ENCODE peak calls at places on chromosomes 2 and 18, in six cellular contexts. Z is endothelial cell; I is DND-41; A is CD4-positive, alpha-beta T cell; Q is breast epithelium; X is fibroblast of lung. G is an unnamed sample.

GRCh38 chr2:71932027-71932779 is 215.5 kb downstream of the CYP26B1 start:
- DNase-seq in Z (no peak), I (no peak), A (no peak), Q (no peak), X (no peak), G (no peak)

GRCh38 chr2:56713161-56713676 is 529.4 kb downstream of the CCDC85A start:
- DNase-seq in Z (no peak), I (no peak), A (no peak), Q (no peak), X (no peak), G (no peak)

GRCh38 chr18:7259482-7259881 is 28.6 kb downstream of the LRRC30 start:
- DNase-seq in Z (no peak), I (no peak), A (no peak), Q (no peak), X (no peak), G (no peak)

GRCh38 chr2:47072018-47072691 is 83.0 kb downstream of the STPG4 start:
- DNase-seq in Z (no peak), I (no peak), A (no peak), Q (peak), X (peak), G (no peak)

GRCh38 chr18:33201509-33201926 is 239.0 kb downstream of the CCDC178 start:
- DNase-seq in Z (peak), I (peak), A (no peak), Q (no peak), X (peak), G (no peak)

GRCh38 chr2:189151897-189152296 is 27.7 kb downstream of the COL5A2 start:
- DNase-seq in Z (no peak), I (no peak), A (no peak), Q (no peak), X (peak), G (no peak)

GRCh38 chr2:142863485-142863921 is 14.0 kb upstream of the KYNU start:
- DNase-seq in Z (no peak), I (no peak), A (no peak), Q (no peak), X (peak), G (no peak)

GRCh38 chr2:149129433-149129832 is 90.9 kb downstream of the LYPD6B start:
- DNase-seq in Z (no peak), I (peak), A (no peak), Q (no peak), X (no peak), G (no peak)

GRCh38 chr2:181805228-181806038 is 86.1 kb upstream of the ITPRID2 start:
- DNase-seq in Z (no peak), I (no peak), A (no peak), Q (no peak), X (peak), G (no peak)

GRCh38 chr2:181810823-181811695 is 80.5 kb upstream of the ITPRID2 start:
- DNase-seq in Z (no peak), I (peak), A (no peak), Q (no peak), X (peak), G (no peak)

GRCh38 chr2:181807526-181807925 is 84.0 kb upstream of the ITPRID2 start:
- DNase-seq in Z (no peak), I (no peak), A (no peak), Q (no peak), X (no peak), G (no peak)

DNA sequence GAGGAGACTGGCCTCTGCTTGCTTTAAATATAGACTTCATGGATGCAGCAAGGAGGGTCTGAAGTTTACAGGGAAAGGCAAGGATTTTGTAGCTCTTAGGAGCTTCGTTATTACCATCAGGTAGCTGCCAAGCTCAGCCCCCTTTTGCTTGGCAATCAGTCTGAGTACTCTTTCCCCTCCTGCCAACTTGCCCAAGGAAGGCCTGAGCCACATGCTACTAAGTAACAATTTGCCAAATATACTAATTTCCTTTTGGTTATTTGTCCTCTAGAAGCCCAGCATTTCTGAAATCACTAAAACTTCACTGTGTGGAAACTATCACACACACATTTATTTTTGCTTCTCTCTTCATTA is 85.5 kb upstream of the ITPRID2 start:
- DNase-seq in Z (no peak), I (no peak), A (no peak), Q (no peak), X (no peak), G (no peak)
- TF ChIP-seq CTCF in Z (no peak), I (no peak), A (no peak), Q (no peak), X (no peak), G (no peak)

DNA sequence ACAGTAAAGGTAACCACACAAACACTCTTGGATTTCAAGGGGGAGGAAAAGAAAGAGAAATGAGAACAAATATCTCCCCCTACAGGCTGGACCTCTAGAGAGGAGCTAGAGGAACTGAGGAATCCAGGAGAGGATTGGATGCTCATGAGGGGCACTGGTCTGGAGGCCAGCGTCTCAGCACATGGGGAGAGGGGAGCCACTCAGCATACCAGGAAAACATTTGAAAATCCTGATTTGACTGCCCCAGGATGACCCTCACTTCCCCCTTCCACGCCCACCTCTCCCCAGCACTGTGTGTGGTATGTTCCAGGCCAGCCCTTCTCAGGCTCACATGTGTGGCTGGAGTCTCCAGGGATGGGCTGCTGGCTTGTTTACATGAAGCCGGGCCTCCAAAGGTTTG is 396.8 kb upstream of the ID2 start:
- DNase-seq in Z (no peak), I (no peak), A (no peak), Q (no peak), X (peak), G (no peak)
- TF ChIP-seq CTCF in Z (no peak), I (peak), A (no peak), Q (no peak), X (peak), G (no peak)

GRCh38 chr2:88307817-88308216 is 137.7 kb downstream of the THNSL2 start:
- DNase-seq in Z (peak), I (peak), A (no peak), Q (no peak), X (no peak), G (peak)
- TF ChIP-seq CTCF in Z (peak), I (peak), A (no peak), Q (no peak), X (no peak), G (peak)

DNA sequence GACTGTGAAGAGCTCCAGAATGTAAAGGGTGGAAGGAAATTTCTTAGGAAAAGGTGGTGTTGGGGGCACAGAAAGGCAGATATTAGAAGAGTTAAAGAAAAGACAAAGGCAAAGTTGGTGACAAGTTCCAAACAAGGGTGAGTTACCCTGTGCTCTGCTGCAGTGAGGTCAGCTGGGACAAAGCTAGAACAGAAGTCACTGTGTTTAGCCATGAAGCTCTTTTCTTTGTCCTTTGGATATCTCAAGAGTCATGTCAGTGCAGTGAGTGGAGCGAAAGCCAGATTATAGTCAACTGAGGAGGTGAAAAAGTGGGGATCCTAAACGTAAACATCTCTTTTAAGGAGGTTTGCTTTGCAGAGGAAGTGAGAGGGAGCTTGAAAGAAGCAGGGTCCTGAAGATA is 187.8 kb upstream of the ALPP start:
- DNase-seq in Z (no peak), I (no peak), A (no peak), Q (no peak), X (no peak), G (no peak)
- TF ChIP-seq CTCF in Z (no peak), I (no peak), A (no peak), Q (no peak), X (no peak), G (no peak)

GRCh38 chr2:70688427-70688826 is 79.6 kb downstream of the ADD2 start:
- DNase-seq in Z (no peak), I (no peak), A (no peak), Q (no peak), X (no peak), G (no peak)

GRCh38 chr2:70687461-70687795 is 80.6 kb downstream of the ADD2 start:
- DNase-seq in Z (no peak), I (no peak), A (no peak), Q (no peak), X (no peak), G (no peak)

GRCh38 chr2:70685771-70686171 is 82.2 kb downstream of the ADD2 start:
- DNase-seq in Z (no peak), I (no peak), A (no peak), Q (no peak), X (no peak), G (no peak)

GRCh38 chr2:70684846-70685622 is 83.0 kb downstream of the ADD2 start:
- DNase-seq in Z (no peak), I (no peak), A (no peak), Q (no peak), X (no peak), G (no peak)

DNA sequence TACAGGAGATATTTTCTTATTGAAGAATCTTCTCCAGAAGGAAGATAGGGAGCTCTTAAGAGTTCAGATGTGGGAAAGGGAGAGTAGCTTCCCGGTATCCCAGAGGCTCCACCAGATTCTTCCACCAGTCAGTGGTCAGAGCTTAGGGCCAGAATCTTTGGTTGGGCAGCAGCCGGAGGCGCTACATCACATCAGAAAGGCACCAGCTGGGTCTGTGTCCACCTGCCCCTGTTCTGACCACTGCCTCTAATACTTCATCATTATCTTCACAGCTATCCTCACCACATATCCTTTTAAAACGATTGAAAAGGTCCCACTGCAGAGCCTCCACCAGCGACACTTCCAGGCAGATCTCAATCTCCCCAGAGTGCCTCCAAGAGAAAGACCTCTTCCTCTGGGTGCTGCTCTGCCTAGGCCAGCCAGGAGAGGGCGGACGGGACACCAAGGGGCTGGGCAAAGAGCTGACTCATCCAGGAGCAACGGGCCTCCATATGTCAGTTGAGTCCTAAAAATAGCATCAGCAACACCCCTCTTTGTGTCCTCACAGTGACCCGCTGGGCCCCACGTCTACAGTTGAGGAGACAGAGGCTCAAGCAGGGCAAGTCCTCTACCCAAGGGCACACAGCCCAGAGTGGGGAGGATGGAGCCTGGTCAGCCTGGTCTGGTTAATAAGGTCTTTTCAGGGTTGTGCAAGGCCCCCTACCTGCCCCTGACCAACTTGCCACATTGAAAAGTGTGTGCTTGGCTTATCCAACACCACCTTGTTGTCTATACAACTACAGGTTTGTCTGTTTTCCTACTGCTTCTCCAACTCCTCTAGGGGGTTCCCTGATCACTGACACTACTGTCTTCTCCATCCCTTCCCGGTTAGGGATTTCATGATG is 81.2 kb downstream of the ADD2 start:
- DNase-seq in Z (peak), I (peak), A (no peak), Q (no peak), X (peak), G (peak)
- TF ChIP-seq CTCF in Z (no peak), I (peak), A (no peak), Q (no peak), X (peak), G (peak)

GRCh38 chr2:184611221-184612085 is 13.1 kb downstream of the ZNF804A start:
- DNase-seq in Z (no peak), I (no peak), A (no peak), Q (no peak), X (peak), G (no peak)
- TF ChIP-seq CTCF in Z (peak), I (peak), A (no peak), Q (no peak), X (no peak), G (peak)

DNA sequence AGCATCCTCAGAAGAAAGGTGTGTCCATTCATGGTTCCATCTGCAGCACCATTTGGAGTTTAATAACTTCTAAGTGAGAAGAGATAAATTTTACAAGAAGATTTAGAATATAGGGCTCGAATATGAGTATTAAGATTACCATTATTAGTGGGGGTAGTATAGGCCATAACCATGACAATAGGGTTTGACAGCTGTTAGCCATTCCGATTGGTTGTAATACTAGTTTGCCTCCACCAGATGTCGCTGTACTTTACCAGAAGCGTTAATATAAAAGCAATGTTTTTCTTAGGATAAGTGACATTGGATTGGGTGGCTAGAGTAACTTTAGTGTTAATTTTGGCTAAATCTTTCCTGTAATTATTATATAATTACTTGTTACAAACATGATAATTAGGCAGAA is 107.5 kb upstream of the SRD5A2 start:
- DNase-seq in Z (no peak), I (no peak), A (no peak), Q (no peak), X (peak), G (peak)
- TF ChIP-seq CTCF in Z (peak), I (peak), A (peak), Q (no peak), X (peak), G (peak)

GRCh38 chr18:5890606-5891360 is 4.5 kb downstream of the TMEM200C start:
- DNase-seq in Z (peak), I (no peak), A (no peak), Q (no peak), X (no peak), G (peak)
- TF ChIP-seq CTCF in Z (peak), I (no peak), A (peak), Q (peak), X (no peak), G (peak)

DNA sequence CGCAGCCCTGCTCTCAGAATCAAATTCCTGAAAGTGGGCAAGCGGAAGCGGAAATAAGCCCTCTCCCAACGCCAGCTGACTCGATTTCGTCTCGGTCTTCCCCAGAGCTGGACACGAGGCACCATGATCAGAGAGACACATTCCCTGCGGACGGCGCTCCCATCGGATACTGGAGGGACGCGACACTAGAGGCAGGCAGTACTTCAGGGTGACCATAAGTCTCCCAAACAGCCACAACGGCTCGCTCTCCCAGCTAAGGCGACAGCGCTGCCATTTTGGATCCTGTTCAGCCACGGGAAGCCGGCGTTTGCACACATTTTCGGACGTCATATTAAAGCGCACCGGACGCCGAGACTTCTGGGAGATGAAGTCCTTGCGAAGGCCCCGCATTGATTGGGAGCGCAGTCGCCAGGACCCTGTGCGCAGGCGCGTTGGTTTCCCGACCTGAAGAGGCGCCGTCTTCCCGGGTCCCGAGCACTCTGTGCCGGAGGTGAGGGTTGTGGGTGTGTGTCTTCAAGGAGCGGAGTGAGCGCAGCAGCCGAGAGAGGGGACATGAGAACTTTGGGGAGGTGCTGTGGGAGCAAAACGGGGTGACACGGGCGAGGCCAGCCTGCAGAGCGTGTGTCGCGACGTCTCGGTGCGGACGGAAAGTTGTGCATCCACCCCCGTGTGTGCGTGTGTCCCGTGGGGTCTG is at the start of gene ZNF2:
- DNase-seq in Z (peak), I (peak), A (peak), Q (peak), X (peak), G (peak)
- TF ChIP-seq CTCF in Z (no peak), I (no peak), A (no peak), Q (no peak), X (no peak), G (no peak)